ENCODE peak calls at places on chromosomes 12 and 14, in seven cellular contexts. H, P, W, O, Z, D and C are unnamed samples.

GRCh38 chr14:92754956-92755355 is 6.5 kb upstream of the LGMN start:
- DNase-seq in H (no peak), P (no peak), W (no peak), O (no peak), Z (no peak), D (no peak), C (no peak)

GRCh38 chr14:29900609-29901350 is 26.9 kb downstream of the PRKD1 start:
- DNase-seq in H (no peak), P (no peak), W (no peak), O (no peak), Z (no peak), D (no peak), C (no peak)

GRCh38 chr12:90055071-90055470 is 346.4 kb upstream of the ATP2B1 start:
- DNase-seq in H (no peak), P (no peak), W (no peak), O (no peak), Z (no peak), D (no peak), C (no peak)

GRCh38 chr14:100275214-100275613 is 31.0 kb downstream of the SLC25A29 start:
- DNase-seq in H (no peak), P (no peak), W (no peak), O (no peak), Z (no peak), D (no peak), C (no peak)

GRCh38 chr14:44963775-44964380 is 1.9 kb downstream of the TOGARAM1 start:
- DNase-seq in H (no peak), P (no peak), W (no peak), O (peak; percentile 31), Z (no peak), D (no peak), C (no peak)

GRCh38 chr14:68458840-68459469 is 333.9 kb downstream of the ZFP36L1 start:
- DNase-seq in H (no peak), P (peak; percentile 45), W (peak; percentile 45), O (peak; percentile 93), Z (peak; percentile 62), D (no peak), C (peak; percentile 74)

GRCh38 chr12:15336772-15337553 is 14.7 kb downstream of the PTPRO start:
- DNase-seq in H (peak; percentile 29), P (no peak), W (no peak), O (peak; percentile 58), Z (peak; percentile 30), D (no peak), C (peak; percentile 25)

GRCh38 chr14:73339206-73339605 is 101.9 kb downstream of the PAPLN start:
- DNase-seq in H (no peak), P (no peak), W (no peak), O (no peak), Z (no peak), D (no peak), C (no peak)

GRCh38 chr12:66268562-66268961 is 33.7 kb upstream of the HELB start:
- DNase-seq in H (no peak), P (no peak), W (no peak), O (no peak), Z (peak; percentile 12), D (no peak), C (no peak)

GRCh38 chr12:94109154-94109553 is 39.2 kb upstream of the PLXNC1 start:
- DNase-seq in H (no peak), P (no peak), W (no peak), O (peak; percentile 38), Z (peak; percentile 43), D (no peak), C (no peak)

GRCh38 chr12:120357104-120357503 is 11.9 kb downstream of the MSI1 start:
- DNase-seq in H (no peak), P (no peak), W (no peak), O (no peak), Z (no peak), D (no peak), C (no peak)

GRCh38 chr12:120361506-120362208 is 7.3 kb downstream of the MSI1 start:
- DNase-seq in H (no peak), P (peak; percentile 48), W (peak; percentile 53), O (peak; percentile 51), Z (peak; percentile 92), D (no peak), C (no peak)

GRCh38 chr12:120356567-120357030 is 12.4 kb downstream of the MSI1 start:
- DNase-seq in H (peak; percentile 42), P (peak; percentile 76), W (peak; percentile 70), O (peak; percentile 76), Z (peak; percentile 93), D (peak; percentile 21), C (peak; percentile 60)

GRCh38 chr12:120359159-120359527 is 9.8 kb downstream of the MSI1 start:
- DNase-seq in H (no peak), P (no peak), W (no peak), O (no peak), Z (no peak), D (no peak), C (no peak)

DNA sequence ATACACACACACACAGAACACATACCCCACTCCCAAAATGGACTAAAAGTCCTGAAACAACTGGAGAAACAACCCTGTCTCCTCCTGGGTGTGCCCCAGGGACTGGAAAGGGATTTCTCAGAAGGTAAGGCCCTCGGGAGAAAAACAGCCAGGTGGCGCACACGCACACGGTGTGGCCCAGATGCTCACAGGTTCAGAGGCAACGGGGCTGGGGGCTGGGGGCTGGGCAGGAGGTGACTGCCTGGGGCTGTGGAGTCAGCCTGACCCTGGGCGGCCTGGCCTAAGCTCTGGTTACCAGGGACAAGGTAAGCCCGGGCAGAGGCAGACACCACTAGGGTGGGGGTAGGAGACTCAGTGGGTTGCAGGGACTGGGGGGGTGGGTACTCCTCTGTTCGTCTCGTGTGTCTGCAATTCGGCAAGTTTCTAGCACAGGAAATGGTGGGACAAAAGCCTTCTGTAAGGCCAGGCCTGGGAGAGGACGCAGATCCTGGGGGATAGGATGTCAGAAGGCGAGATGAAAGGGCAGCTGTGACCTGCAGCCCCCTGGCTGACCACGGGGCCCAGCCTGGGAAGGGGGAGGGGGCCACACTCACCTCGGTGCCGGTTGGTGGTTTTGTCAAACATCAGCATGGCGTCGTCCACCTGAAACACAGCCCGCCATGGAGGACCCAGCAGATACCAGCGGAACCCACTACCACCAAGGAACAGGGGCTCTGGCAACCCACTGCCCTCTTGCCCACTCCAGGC is 10.4 kb downstream of the MSI1 start:
- DNase-seq in H (no peak), P (no peak), W (no peak), O (no peak), Z (no peak), D (no peak), C (no peak)
- TF ChIP-seq CTCF in H (no peak), P (no peak), W (no peak), O (no peak), Z (no peak), D (no peak), C (no peak)

DNA sequence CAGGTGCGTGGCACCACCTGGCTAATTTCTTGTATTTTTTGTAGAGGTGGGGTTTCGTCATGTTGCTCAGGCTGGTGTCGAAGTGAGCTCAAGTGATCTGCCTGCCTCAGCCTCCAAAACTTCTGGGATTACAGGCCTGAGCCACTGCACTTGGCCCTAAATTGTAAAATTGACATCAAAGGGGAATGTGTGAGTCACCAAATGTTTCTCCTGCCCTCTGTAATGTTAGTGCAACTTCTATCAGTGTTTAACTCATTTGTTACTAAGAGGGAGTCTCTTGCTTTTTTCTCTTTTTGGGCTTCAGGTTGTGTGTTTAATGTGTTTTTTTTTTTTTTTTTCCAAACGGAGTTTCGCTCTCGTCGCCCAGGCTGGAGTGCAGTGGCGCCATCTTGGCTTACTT is 2.3 kb downstream of the TULP3 start:
- DNase-seq in H (peak; percentile 47), P (no peak), W (peak; percentile 29), O (peak; percentile 94), Z (peak; percentile 80), D (no peak), C (peak; percentile 86)
- H3K4me3 ChIP-seq in H (peak overlapping the region; percentile 26), P (peak overlapping the region; percentile 89), W (no peak overlapping the region), O (peak overlapping the region; percentile 96), Z (no peak overlapping the region), D (no peak overlapping the region), C (peak overlapping the region; percentile 89)

GRCh38 chr12:55619352-55620138 is 17.1 kb upstream of the OR10P1 start:
- DNase-seq in H (peak; percentile 78), P (no peak), W (no peak), O (peak; percentile 92), Z (peak; percentile 94), D (peak; percentile 94), C (peak; percentile 84)
- TF ChIP-seq CTCF in H (peak; percentile 38), P (peak; percentile 86), W (peak; percentile 66), O (peak; percentile 74), Z (peak; percentile 79), D (peak; percentile 88), C (peak; percentile 58)

DNA sequence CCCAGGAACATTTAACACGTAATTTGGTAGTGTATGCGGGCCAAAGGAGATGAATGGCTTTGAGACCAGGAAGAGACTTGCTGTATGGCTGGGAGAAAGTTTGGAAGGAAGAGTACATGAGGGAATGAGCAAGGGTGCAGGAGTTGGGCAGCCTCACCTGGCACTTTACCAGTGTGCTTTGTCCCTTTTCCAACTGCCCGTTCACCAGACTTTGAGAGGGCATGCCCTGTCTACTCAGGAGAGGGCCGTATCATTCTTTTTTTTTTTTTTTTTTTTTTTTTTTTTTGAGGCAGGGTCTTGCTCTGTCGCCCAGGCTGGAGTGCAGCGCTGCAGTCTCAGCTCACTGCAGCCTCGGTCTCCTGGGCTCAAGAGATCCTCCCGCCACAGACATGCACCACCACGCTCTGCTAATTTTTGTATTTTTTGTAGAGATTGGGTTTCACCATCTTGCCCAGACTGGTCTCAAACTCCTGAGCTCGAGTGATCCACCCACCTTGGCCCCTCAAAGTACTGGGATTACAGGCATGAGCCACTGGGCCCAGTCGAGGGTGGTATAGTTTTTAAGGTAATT is 6.5 kb downstream of the DYNC1H1 start:
- DNase-seq in H (no peak), P (no peak), W (no peak), O (no peak), Z (no peak), D (no peak), C (no peak)
- H3K4me3 ChIP-seq in H (no peak overlapping the region), P (no peak overlapping the region), W (no peak overlapping the region), O (no peak overlapping the region), Z (no peak overlapping the region), D (no peak overlapping the region), C (no peak overlapping the region)

DNA sequence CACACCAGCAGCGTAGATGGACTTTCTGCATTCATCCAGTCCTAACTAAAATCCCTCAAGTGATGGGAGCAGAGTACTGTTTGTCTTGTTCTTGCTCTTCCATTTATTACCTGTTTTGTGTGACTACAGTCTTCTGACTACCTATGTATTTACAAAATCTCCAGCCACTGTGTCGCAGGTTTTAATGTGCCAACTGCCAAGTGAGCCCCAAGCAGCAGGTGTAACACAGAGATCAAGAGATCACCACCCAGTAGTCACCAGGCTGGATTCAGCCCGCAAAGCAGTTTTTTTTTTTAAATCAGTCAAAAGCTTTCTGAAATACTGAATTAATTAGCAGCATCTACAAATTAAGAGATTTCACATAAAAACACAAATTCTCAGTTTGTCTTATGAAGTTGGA is 724.1 kb upstream of the USP15 start:
- DNase-seq in H (no peak), P (no peak), W (no peak), O (no peak), Z (no peak), D (no peak), C (no peak)
- TF ChIP-seq CTCF in H (no peak), P (no peak), W (no peak), O (no peak), Z (no peak), D (no peak), C (no peak)

GRCh38 chr12:29104495-29104894 is 44.6 kb upstream of the FAR2 start:
- DNase-seq in H (no peak), P (no peak), W (no peak), O (no peak), Z (no peak), D (no peak), C (no peak)
- H3K4me3 ChIP-seq in H (no peak overlapping the region), P (no peak overlapping the region), W (no peak overlapping the region), O (no peak overlapping the region), Z (no peak overlapping the region), D (no peak overlapping the region), C (no peak overlapping the region)